ENCODE peak calls at places on chromosomes 12 and 14, in ten cellular contexts. V is activated T-helper 1 cell treated with Interleukin-2 at 50 U/mL for 16 hours; I is left cardiac atrium; G is stimulated activated naive CD4-positive, alpha-beta T cell; B is stimulated activated CD4-positive, alpha-beta T cell treated with anti-CD3 and anti-CD28 coated beads, Interleukin-15, amount 100 ng/mL, for 1 hour; J is CD8-positive, alpha-beta T cell; S is NCI-H82; F is AG20443; X is Calu3; Y is NCI-H524. Q is an unnamed sample.

GRCh38 chr14:21408152-21408551 is 24.3 kb upstream of the SUPT16H start:
- DNase-seq in V (no peak), B (no peak), X (no peak), Y (no peak), S (no peak), G (no peak), F (peak; percentile 56), I (no peak), J (no peak), Q (no peak)

GRCh38 chr12:59708059-59708458 is 112.2 kb downstream of the SLC16A7 start:
- DNase-seq in X (no peak), F (peak; percentile 35), S (peak; percentile 21), Y (peak; percentile 34), G (no peak), B (no peak), V (no peak), I (no peak), J (no peak), Q (no peak)

GRCh38 chr12:58566599-58566998 is 353.7 kb downstream of the LRIG3 start:
- DNase-seq in I (no peak), G (no peak), Y (peak; percentile 43), S (no peak), J (no peak), V (no peak), X (no peak), F (peak; percentile 59), B (no peak), Q (no peak)

GRCh38 chr14:98766818-98767217 is 505.2 kb downstream of the BCL11B start:
- DNase-seq in F (no peak), B (no peak), J (no peak), G (no peak), I (no peak), X (no peak), Y (no peak), S (no peak), V (no peak), Q (no peak)

GRCh38 chr12:15856097-15856982 is 25.8 kb upstream of the STRAP start:
- DNase-seq in Y (peak; percentile 49), V (no peak), F (peak; percentile 45), X (peak; percentile 70), B (no peak), I (no peak), G (no peak), J (peak; percentile 15), S (peak; percentile 83), Q (peak; percentile 40)

GRCh38 chr12:109275173-109275572 is 33.9 kb downstream of the FOXN4 start:
- DNase-seq in G (no peak), X (no peak), S (no peak), Y (no peak), J (no peak), I (no peak), B (no peak), V (no peak), F (no peak), Q (no peak)

GRCh38 chr14:35932659-35933159 is 106.6 kb downstream of the BRMS1L start:
- DNase-seq in J (peak; percentile 9), X (no peak), G (peak; percentile 1), B (no peak), F (no peak), V (no peak), I (no peak), Y (no peak), S (no peak), Q (peak; percentile 47)

GRCh38 chr14:90808759-90809529 is 7.3 kb downstream of the TTC7B start:
- DNase-seq in B (no peak), J (no peak), X (no peak), Y (no peak), V (no peak), S (no peak), G (no peak), I (no peak), F (no peak), Q (no peak)

GRCh38 chr12:45214739-45215418 is 1.0 kb upstream of the ANO6 start:
- DNase-seq in Y (no peak), G (no peak), I (no peak), S (no peak), F (peak; percentile 21), B (no peak), J (no peak), V (no peak), X (no peak), Q (no peak)

GRCh38 chr12:96587691-96588090 is 98.3 kb downstream of the CFAP54 start:
- DNase-seq in G (no peak), J (no peak), I (no peak), S (no peak), Y (no peak), F (peak; percentile 18), X (no peak), V (no peak), B (no peak), Q (no peak)

GRCh38 chr12:111616177-111616623 is 17.1 kb upstream of the ATXN2 start:
- DNase-seq in Y (no peak), F (no peak), X (no peak), J (no peak), V (no peak), G (no peak), S (no peak), I (no peak), B (no peak), Q (no peak)

GRCh38 chr12:18224745-18225144 is 36.6 kb upstream of the PIK3C2G start:
- DNase-seq in G (no peak), V (no peak), Y (peak; percentile 69), S (peak; percentile 87), B (no peak), F (peak; percentile 27), I (no peak), X (no peak), J (no peak), Q (no peak)

GRCh38 chr14:37753459-37753858 is 158.0 kb downstream of the TTC6 start:
- DNase-seq in I (no peak), F (no peak), B (no peak), J (no peak), G (no peak), V (no peak), Y (no peak), S (no peak), X (no peak), Q (no peak)

GRCh38 chr14:32578181-32578580 is 249.1 kb downstream of the AKAP6 start:
- DNase-seq in I (no peak), B (no peak), Y (no peak), X (no peak), V (no peak), F (no peak), G (no peak), S (no peak), J (no peak), Q (no peak)

GRCh38 chr14:96212140-96212539 is 7.5 kb downstream of the BDKRB2 start:
- DNase-seq in S (no peak), F (no peak), G (no peak), J (no peak), B (no peak), Y (no peak), V (no peak), I (no peak), X (no peak), Q (no peak)

GRCh38 chr12:100790558-100790957 is 4.0 kb upstream of the ANO4 start:
- DNase-seq in I (no peak), B (no peak), X (no peak), Y (no peak), J (no peak), G (no peak), F (no peak), S (no peak), V (no peak), Q (no peak)

GRCh38 chr14:81211844-81212243 is 8.9 kb downstream of the GTF2A1 start:
- DNase-seq in B (no peak), F (peak; percentile 17), J (no peak), Y (peak; percentile 68), I (peak; percentile 43), V (no peak), G (no peak), S (peak; percentile 63), X (peak; percentile 17), Q (no peak)

GRCh38 chr12:88805286-88805685 is 225.0 kb upstream of the KITLG start:
- DNase-seq in S (no peak), Y (no peak), B (no peak), J (no peak), V (no peak), I (no peak), F (peak; percentile 63), G (no peak), X (no peak), Q (no peak)

GRCh38 chr14:89697281-89698060 is 257.1 kb downstream of the EFCAB11 start:
- DNase-seq in S (no peak), X (no peak), J (no peak), G (no peak), Y (no peak), V (no peak), I (no peak), B (no peak), F (no peak), Q (no peak)

GRCh38 chr12:129589503-129589902 is 314.3 kb downstream of the TMEM132D start:
- DNase-seq in F (no peak), X (no peak), I (no peak), Y (no peak), G (no peak), V (no peak), B (no peak), J (no peak), S (no peak), Q (no peak)

GRCh38 chr12:110543965-110544364 is 39.2 kb downstream of the PPTC7 start:
- DNase-seq in V (no peak), F (no peak), G (no peak), S (no peak), X (no peak), B (no peak), Y (no peak), I (no peak), J (no peak), Q (no peak)

GRCh38 chr12:9327307-9327706 is 119.1 kb upstream of the PZP start:
- DNase-seq in F (no peak), I (no peak), V (no peak), J (no peak), X (no peak), Y (no peak), B (no peak), G (no peak), S (no peak), Q (no peak)

GRCh38 chr12:15684896-15685658 is 104.1 kb downstream of the EPS8 start:
- DNase-seq in X (no peak), Y (no peak), J (no peak), S (no peak), G (no peak), I (no peak), V (no peak), F (peak; percentile 14), B (no peak), Q (no peak)

GRCh38 chr12:86669010-86669409 is 412.8 kb upstream of the MGAT4C start:
- DNase-seq in J (no peak), I (no peak), F (no peak), B (no peak), X (peak; percentile 62), G (no peak), V (no peak), S (no peak), Y (no peak), Q (no peak)

GRCh38 chr12:104792570-104792969 is 165.5 kb downstream of the SLC41A2 start:
- DNase-seq in X (no peak), F (peak; percentile 89), S (no peak), I (no peak), J (no peak), B (no peak), Y (no peak), G (no peak), V (no peak), Q (no peak)

GRCh38 chr12:47080725-47081502 is 1.2 kb upstream of the AMIGO2 start:
- DNase-seq in G (peak; percentile 17), B (no peak), S (peak; percentile 20), X (peak; percentile 64), Y (peak; percentile 40), F (peak; percentile 60), J (no peak), I (peak; percentile 74), V (peak; percentile 20), Q (no peak)

GRCh38 chr14:66603945-66604344 is 96.0 kb downstream of the GPHN start:
- DNase-seq in B (no peak), J (no peak), F (no peak), X (no peak), Y (no peak), G (no peak), V (no peak), I (no peak), S (no peak), Q (no peak)

GRCh38 chr12:27751386-27752047 is 28.5 kb upstream of the KLHL42 start:
- DNase-seq in Y (no peak), J (no peak), X (peak; percentile 79), V (no peak), G (no peak), I (no peak), F (no peak), B (no peak), S (peak; percentile 12), Q (no peak)